ENCODE peak calls at places on chromosomes 3 and 15, in six cellular contexts. N is neuronal stem cell, U is H9, O is IMR-90, F is trophoblast cell, R is mesenchymal stem cell. K is an unnamed sample.

GRCh38 chr3:15427182-15427880 is at the start of the genes EAF1 and METTL6:
- DNase-seq in F (peak), O (peak), U (peak), R (peak), N (peak), K (peak)

GRCh38 chr3:48119495-48120193 is 68.6 kb downstream of the CDC25A start:
- DNase-seq in U (no peak), N (no peak), O (peak), F (no peak), R (peak), K (no peak)

GRCh38 chr3:107958151-107958550 is 132.7 kb downstream of the CD47 start:
- DNase-seq in R (no peak), N (no peak), O (no peak), U (no peak), F (no peak), K (no peak)

GRCh38 chr3:53194218-53195065 is 33.4 kb downstream of the PRKCD start:
- DNase-seq in U (peak), O (peak), R (peak), N (no peak), F (no peak), K (no peak)

GRCh38 chr3:151919030-151919328 is 45.5 kb downstream of the SUCNR1 start:
- DNase-seq in N (no peak), O (no peak), F (no peak), U (no peak), R (no peak), K (no peak)

GRCh38 chr15:86615411-86615810 is 535.7 kb downstream of the AGBL1 start:
- DNase-seq in F (no peak), U (no peak), R (no peak), O (no peak), N (no peak), K (no peak)

GRCh38 chr3:70264122-70264780 is 48.2 kb downstream of the MDFIC2 start:
- DNase-seq in N (no peak), U (no peak), R (no peak), F (no peak), O (peak), K (no peak)

GRCh38 chr3:181486496-181486895 is 225.2 kb upstream of the SOX2 start:
- DNase-seq in R (no peak), N (no peak), O (no peak), U (no peak), F (no peak), K (no peak)

GRCh38 chr3:5787863-5788488 is 600.5 kb downstream of the EDEM1 start:
- DNase-seq in F (peak), N (peak), O (no peak), U (peak), R (peak), K (no peak)

GRCh38 chr15:29050870-29051269 is 165.1 kb downstream of the APBA2 start:
- DNase-seq in R (peak), U (no peak), O (peak), F (peak), N (no peak), K (no peak)

GRCh38 chr3:155320934-155321333 is 27.5 kb upstream of the STRIT1 start:
- DNase-seq in N (no peak), F (no peak), U (no peak), R (no peak), O (no peak), K (no peak)

GRCh38 chr15:70140543-70141375 is 43.0 kb upstream of the TLE3 start:
- DNase-seq in N (no peak), R (peak), U (peak), O (peak), F (peak), K (peak)

GRCh38 chr15:100713163-100713867 is 110.9 kb downstream of the ASB7 start:
- DNase-seq in O (peak), N (no peak), F (peak), R (peak), U (peak), K (no peak)

GRCh38 chr3:126782554-126782953 is 78.5 kb downstream of the CHCHD6 start:
- DNase-seq in U (no peak), O (peak), N (no peak), F (peak), R (peak), K (no peak)

GRCh38 chr3:13018039-13018431 is 55.2 kb downstream of the IQSEC1 start:
- DNase-seq in U (peak), N (no peak), R (no peak), F (no peak), O (no peak), K (no peak)

GRCh38 chr3:13496879-13497278 is 16.8 kb downstream of the HDAC11 start:
- DNase-seq in N (no peak), U (no peak), F (peak), O (no peak), R (no peak), K (no peak)

GRCh38 chr3:132554437-132554836 is 42.6 kb upstream of the ACKR4 start:
- DNase-seq in O (peak), N (no peak), F (no peak), R (no peak), U (no peak), K (no peak)

GRCh38 chr3:197212290-197212689 is 86.1 kb downstream of the DLG1 start:
- DNase-seq in U (peak), N (no peak), O (no peak), F (peak), R (no peak), K (no peak)

GRCh38 chr15:35439291-35439690 is 106.7 kb downstream of the DPH6 start:
- DNase-seq in F (peak), N (no peak), U (no peak), O (peak), R (peak), K (no peak)

GRCh38 chr3:24069045-24069444 is 124.0 kb downstream of the NR1D2 start:
- DNase-seq in O (no peak), U (no peak), R (peak), N (no peak), F (peak), K (no peak)

GRCh38 chr3:39176025-39176714 is 16.2 kb downstream of the XIRP1 start:
- DNase-seq in O (no peak), F (peak), N (no peak), U (no peak), R (no peak), K (no peak)

GRCh38 chr15:78110916-78111475 is 18.6 kb downstream of the SH2D7 start:
- DNase-seq in O (no peak), F (no peak), U (no peak), R (no peak), N (no peak), K (no peak)

GRCh38 chr15:101445562-101446526 is 43.7 kb downstream of the PCSK6 start:
- DNase-seq in O (peak), U (no peak), F (peak), N (no peak), R (peak), K (no peak)

GRCh38 chr15:80512729-80513670 is 108.8 kb downstream of the ARNT2 start:
- DNase-seq in F (peak), U (no peak), O (no peak), N (no peak), R (no peak), K (peak)

GRCh38 chr15:89119489-89120478 is 31.5 kb downstream of the ABHD2 start:
- DNase-seq in F (peak), N (no peak), U (no peak), O (peak), R (peak), K (no peak)

GRCh38 chr3:146598486-146598885 is 6.7 kb downstream of the PLSCR5 start:
- DNase-seq in F (peak), U (no peak), R (no peak), O (no peak), N (no peak), K (no peak)

GRCh38 chr3:50274371-50275104 is 4.3 kb upstream of the LSMEM2 start:
- DNase-seq in N (no peak), R (peak), O (peak), F (peak), U (peak), K (no peak)

GRCh38 chr3:54882114-54882833 is 45.6 kb downstream of the LRTM1 start:
- DNase-seq in U (no peak), F (no peak), N (no peak), R (peak), O (peak), K (no peak)

GRCh38 chr15:63530235-63530634 is 25.8 kb downstream of the USP3 start:
- DNase-seq in U (no peak), F (no peak), R (no peak), N (no peak), O (no peak), K (no peak)

GRCh38 chr3:178439504-178439903 is 96.7 kb upstream of the KCNMB2 start:
- DNase-seq in O (peak), N (no peak), R (peak), F (peak), U (no peak), K (no peak)

GRCh38 chr3:170058127-170058526 is 20.3 kb downstream of the GPR160 start:
- DNase-seq in F (no peak), O (no peak), N (no peak), U (no peak), R (no peak), K (no peak)

GRCh38 chr15:98076021-98076816 is 115.7 kb downstream of the ARRDC4 start:
- DNase-seq in U (no peak), R (peak), F (no peak), O (no peak), N (no peak), K (no peak)

GRCh38 chr3:186024210-186024609 is 84.7 kb downstream of the ETV5 start:
- DNase-seq in U (no peak), O (no peak), N (no peak), R (no peak), F (no peak), K (no peak)

GRCh38 chr15:31268911-31269784 is 57.5 kb upstream of the KLF13 start:
- DNase-seq in N (no peak), R (no peak), U (no peak), F (no peak), O (no peak), K (peak)

GRCh38 chr3:149307435-149307783 is 26.0 kb downstream of the TM4SF18 start:
- DNase-seq in U (no peak), O (no peak), F (no peak), R (no peak), N (no peak), K (no peak)

GRCh38 chr3:59317386-59317785 is 267.6 kb upstream of the CFAP20DC start:
- DNase-seq in R (no peak), N (no peak), O (no peak), U (no peak), F (no peak), K (no peak)
- H3K14ac ChIP-seq in R (no peak), N (no peak), O (no peak), U (no peak), F (no peak), K (no peak)

DNA sequence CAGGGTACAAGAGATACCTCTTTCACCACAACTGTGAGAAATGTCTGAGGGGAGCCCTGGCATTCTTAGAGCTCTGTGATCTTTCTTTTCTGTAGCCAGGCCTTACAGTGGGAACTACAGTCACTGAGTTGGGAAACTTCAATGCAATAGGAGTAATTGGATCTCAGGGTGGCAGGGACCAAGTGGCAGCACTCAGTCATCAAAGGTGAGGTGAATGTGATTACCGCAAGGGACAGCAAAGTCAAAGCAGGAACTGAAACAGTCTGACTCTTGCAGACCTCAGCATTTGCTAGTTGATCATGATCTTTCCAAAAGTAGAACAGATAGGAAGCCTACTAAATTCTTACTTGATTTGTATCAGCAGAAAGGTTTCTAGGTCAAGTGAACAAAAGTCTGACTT is 7.3 kb upstream of the MCF2L2 start:
- DNase-seq in U (no peak), N (no peak), O (no peak), R (no peak), F (no peak), K (no peak)
- H2BK5ac ChIP-seq in U (no peak), N (no peak), O (no peak), R (no peak), F (no peak), K (peak)

DNA sequence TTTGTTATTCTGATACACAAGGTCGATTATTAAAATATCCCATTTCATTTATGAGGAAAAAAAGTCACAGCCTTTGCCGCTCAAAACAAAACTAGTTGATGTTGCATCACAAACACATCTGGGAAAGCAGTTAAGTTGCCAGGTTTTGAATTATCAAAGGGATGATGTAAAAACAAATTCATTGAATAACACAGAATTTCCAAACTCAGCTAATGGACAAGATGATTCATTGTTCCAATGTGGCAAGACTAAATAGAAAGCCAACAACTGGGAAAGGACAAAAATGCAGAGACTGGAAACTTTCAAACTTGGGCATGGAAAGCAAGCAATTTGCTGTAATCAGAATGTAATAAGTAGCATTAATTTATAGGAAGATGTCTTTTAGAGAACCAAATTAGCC is 610.0 kb upstream of the ZNF385D start:
- DNase-seq in N (no peak), R (no peak), O (no peak), F (no peak), U (no peak), K (no peak)
- H3K14ac ChIP-seq in N (no peak), R (no peak), O (no peak), F (no peak), U (no peak), K (no peak)

GRCh38 chr3:184609861-184610365 is 48.3 kb downstream of the EPHB3 start:
- DNase-seq in R (no peak), F (no peak), N (no peak), O (no peak), U (no peak), K (no peak)
- H2BK5ac ChIP-seq in R (no peak), F (no peak), N (no peak), O (no peak), U (no peak), K (no peak)

GRCh38 chr3:57796261-57796660 is 40.2 kb downstream of the SLMAP start:
- DNase-seq in R (peak), N (no peak), U (no peak), F (no peak), O (peak), K (no peak)
- H3K14ac ChIP-seq in R (no peak), N (no peak), U (no peak), F (no peak), O (peak), K (no peak)

DNA sequence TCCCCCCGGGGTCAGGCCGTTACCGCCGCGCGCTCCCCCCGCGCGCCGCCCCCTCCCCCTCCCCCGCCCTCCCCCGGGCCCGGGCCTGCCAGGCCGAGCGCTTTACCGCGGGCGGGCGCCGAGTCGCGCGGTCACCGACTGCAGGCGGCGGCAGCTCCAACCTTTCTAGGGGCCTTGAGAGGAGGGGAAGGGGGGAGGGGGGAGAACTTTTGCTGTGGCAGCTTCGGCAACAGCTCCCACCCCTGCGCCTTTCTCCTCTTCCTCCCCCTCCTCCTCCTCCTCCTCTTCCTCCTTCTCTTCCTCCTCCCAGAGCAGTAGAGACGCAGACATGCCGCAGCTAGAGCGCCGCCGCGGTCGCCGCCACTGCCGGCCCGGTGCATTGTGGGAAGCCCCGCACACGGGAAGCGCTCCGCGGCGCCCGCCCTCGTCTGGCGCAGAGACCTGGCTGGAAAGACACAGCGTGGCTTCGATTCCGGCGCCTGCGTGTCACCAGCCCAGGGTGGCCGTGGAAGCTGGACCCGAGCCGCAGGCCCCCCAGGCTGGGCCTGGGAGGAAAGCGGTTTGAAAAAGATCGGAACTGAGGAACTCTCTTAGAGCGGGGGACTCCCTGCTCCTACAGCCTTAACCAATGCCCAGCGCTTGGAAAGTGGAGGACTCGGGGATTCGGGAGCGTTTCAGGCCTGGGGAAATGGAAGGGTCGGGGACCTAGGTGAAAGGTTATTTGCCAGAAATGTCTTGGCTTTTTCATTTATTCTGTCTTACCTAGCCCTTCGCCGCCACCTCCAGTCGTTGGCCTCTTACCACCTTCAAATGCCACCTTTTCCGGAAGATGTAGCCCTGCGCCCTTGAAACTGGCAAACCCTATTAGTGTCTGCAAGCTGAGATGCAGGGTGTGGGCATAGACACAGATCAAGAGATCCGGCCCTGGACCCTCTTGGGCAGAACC is at the start of gene ZNF148:
- DNase-seq in O (peak), N (peak), R (peak), F (peak), U (peak), K (peak)
- H2BK5ac ChIP-seq in O (peak), N (peak), R (peak), F (peak), U (no peak), K (peak)

GRCh38 chr3:30084304-30084703 is 522.1 kb upstream of the TGFBR2 start:
- DNase-seq in O (no peak), U (no peak), N (no peak), F (no peak), R (no peak), K (no peak)
- H3K14ac ChIP-seq in O (no peak), U (no peak), N (no peak), F (no peak), R (no peak), K (no peak)

DNA sequence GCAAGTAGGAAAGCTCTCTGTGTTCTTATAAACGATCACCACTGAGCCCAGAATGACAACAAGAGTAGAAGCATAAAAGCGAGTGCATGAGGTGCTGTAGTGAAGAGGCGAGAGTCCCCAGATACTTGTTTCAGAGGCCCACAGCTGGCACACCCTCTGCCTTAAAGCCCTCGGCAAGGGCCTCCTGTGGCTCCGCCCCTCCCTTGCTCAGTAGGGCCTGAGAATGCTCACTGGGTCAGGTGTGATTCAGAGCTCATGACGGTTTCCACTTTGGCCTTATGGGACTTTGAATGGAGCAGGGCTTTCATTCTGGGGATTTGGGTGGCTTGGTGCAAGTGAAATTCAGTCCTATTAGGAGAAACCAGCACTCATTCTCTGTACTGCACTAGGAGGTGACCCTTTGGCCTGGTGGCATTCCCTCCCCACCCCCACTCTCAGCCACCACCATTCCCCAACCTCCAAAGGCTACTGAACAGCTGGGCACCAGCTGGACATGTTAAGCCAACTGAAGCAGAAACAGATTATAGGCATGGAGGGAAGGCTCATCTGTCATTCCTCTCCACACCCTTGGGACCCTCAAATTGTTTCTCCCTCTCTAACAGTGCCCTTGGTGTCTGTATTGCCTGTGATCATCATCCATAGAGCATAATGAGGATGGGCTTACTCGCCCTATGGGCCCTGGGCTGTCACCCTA is 109.6 kb upstream of the CTDSPL start:
- DNase-seq in F (peak), O (no peak), N (no peak), R (no peak), U (no peak), K (no peak)
- H2BK5ac ChIP-seq in F (no peak), O (no peak), N (no peak), R (no peak), U (no peak), K (no peak)

DNA sequence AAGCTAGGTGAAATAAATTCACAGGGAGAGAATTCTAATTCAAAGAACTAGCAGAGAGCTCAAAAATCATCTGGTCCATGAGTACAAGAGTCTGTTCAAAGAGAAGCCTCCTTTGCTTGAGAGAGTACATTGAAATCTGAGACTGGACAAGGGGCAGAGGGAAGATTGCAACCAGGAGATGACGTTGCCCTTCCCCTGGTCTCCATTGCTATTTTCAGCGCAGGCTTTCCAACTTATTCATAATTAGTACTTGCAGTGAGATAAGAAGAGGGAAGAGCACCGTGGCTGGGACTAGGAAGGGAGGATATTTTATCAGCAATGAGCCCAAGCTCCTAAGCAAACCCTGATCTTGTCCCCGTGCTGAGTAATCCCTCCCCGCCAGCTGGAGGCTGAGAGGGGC is 251.8 kb upstream of the RORA start:
- DNase-seq in O (no peak), N (no peak), U (no peak), F (no peak), R (no peak), K (no peak)
- H3K14ac ChIP-seq in O (no peak), N (no peak), U (no peak), F (no peak), R (no peak), K (no peak)